ENCODE peak calls at places on chromosomes 12 and 14, in six cellular contexts. S is HepG2, A is A549, V is K562, M is GM12878, Q is endothelial cell of umbilical vein. J is an unnamed sample.

GRCh38 chr12:64669270-64669842 is 59.1 kb downstream of the RASSF3 start:
- DNase-seq in M (peak), A (no peak), V (no peak), Q (peak), S (peak), J (peak)

GRCh38 chr12:109497675-109498074 is 20.2 kb downstream of the UBE3B start:
- DNase-seq in V (no peak), Q (no peak), M (no peak), A (no peak), S (no peak), J (no peak)

GRCh38 chr14:42804146-42804545 is 1197.5 kb downstream of the LRFN5 start:
- DNase-seq in Q (no peak), V (no peak), M (no peak), S (no peak), A (no peak), J (no peak)

GRCh38 chr12:21649034-21649433 is 8.6 kb downstream of the LDHB start:
- DNase-seq in S (no peak), Q (no peak), M (no peak), V (no peak), A (no peak), J (no peak)

GRCh38 chr14:102084931-102085330 is 1.9 kb downstream of the HSP90AA1 start:
- DNase-seq in M (no peak), Q (no peak), S (no peak), A (no peak), V (no peak), J (no peak)

GRCh38 chr12:30438526-30439120 is 257.0 kb downstream of the IPO8 start:
- DNase-seq in M (no peak), V (no peak), Q (no peak), A (no peak), S (no peak), J (no peak)

GRCh38 chr12:54585243-54585642 is 3.2 kb downstream of the PPP1R1A start:
- DNase-seq in A (no peak), V (no peak), M (no peak), Q (no peak), S (no peak), J (no peak)

GRCh38 chr14:91060472-91061308 is at the start of gene RPS6KA5:
- DNase-seq in V (peak), A (peak), S (peak), Q (peak), M (peak), J (peak)

GRCh38 chr12:3249081-3249800 is 172.1 kb downstream of the TSPAN9 start:
- DNase-seq in A (no peak), V (no peak), M (no peak), S (no peak), Q (no peak), J (peak)

GRCh38 chr12:17949558-17950141 is 140.3 kb downstream of the RERGL start:
- DNase-seq in V (no peak), A (no peak), Q (no peak), S (no peak), M (no peak), J (no peak)

GRCh38 chr12:57460457-57461325 is 1.1 kb downstream of the GLI1 start:
- DNase-seq in Q (no peak), V (no peak), S (no peak), M (no peak), A (peak), J (no peak)

GRCh38 chr12:110581951-110582285 is 1.2 kb downstream of the PPTC7 start:
- DNase-seq in M (no peak), Q (no peak), V (no peak), A (no peak), S (no peak), J (no peak)

GRCh38 chr14:104112113-104112505 is 26.3 kb upstream of the KIF26A start:
- DNase-seq in Q (no peak), V (no peak), A (no peak), S (no peak), M (no peak), J (no peak)

GRCh38 chr14:104109731-104110361 is 24.3 kb downstream of the ASPG start:
- DNase-seq in S (no peak), Q (no peak), A (no peak), M (no peak), V (no peak), J (no peak)

GRCh38 chr14:104111301-104112112 is 26.0 kb downstream of the ASPG start:
- DNase-seq in V (no peak), A (no peak), S (no peak), M (no peak), Q (no peak), J (no peak)

GRCh38 chr14:104109121-104109541 is 23.6 kb downstream of the ASPG start:
- DNase-seq in A (no peak), Q (no peak), S (no peak), V (no peak), M (no peak), J (no peak)

DNA sequence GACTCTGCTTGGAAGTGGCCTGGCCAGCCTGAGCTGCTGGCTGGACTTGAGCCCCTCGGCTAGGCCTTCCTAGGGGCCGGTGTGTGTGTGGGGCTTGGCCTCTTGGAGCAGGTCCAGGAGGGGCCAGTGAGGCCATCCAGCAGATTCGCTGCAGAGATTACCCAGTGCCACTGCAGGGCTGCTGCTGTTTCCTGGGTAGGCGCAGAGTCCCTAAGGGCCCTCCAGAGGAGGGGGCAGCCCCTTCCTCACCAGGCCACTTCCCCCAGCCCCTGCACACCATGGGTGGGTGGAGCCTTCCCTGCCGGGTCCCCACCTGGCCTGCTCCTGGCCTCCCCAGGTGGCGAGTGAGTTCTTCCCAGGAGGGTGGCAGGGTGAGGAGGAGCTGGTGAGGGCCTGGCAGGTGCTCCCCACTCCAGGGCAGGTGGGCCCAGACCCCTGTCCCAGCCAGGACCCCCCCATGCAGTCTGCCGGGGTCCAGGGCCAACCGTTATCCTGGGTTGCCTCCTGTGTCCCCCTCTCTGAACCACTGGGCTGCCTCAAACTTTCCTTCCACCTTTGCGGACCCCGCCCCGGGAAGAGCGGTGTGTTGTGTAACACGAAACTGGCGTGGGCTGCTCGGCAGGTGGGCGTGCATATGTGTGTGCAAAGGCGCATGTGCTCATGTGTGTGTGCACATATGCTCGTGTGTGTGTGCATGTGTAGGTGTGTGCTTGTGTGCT is 25.1 kb downstream of the ASPG start:
- DNase-seq in A (no peak), V (no peak), S (no peak), M (no peak), Q (no peak), J (no peak)
- TF ChIP-seq MYC in A (no peak), V (no peak), S (no peak), M (no peak), Q (no peak), J (no peak)

GRCh38 chr14:72788972-72789728 is 104.8 kb downstream of the DPF3 start:
- DNase-seq in V (no peak), M (no peak), Q (no peak), A (no peak), S (no peak), J (no peak)
- TF ChIP-seq MYC in V (no peak), M (no peak), Q (no peak), A (no peak), S (no peak), J (no peak)

DNA sequence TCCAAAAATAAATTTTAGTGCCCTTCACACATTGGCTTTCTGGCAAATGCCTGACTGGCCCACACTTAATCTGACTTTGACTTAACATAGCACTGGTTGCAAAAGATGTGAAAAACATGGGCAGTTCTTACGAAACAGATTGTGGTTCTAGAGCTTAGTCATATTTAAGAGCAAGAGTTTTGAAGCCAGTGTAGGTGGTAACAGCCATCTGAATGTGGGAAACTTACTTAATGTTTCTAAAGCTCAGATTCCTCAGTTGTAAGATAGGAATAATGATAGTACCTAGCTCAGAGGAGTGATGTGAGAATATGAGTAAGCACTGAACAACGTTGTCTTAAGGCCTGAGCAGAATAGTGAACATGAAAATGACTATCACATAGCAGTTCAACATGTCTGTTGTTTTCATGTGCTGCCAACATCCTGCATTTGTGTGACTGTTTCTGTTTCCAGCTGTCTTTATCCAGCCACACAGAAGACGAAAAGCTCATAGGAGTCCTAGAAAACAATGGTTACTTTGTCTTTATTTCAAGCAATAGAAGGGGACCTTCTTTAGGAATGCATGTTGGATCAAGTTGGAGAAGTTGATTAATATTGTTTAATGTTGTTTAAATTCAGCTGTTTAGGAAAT is 262.8 kb downstream of the SYT1 start:
- DNase-seq in A (peak), Q (peak), M (no peak), S (no peak), V (no peak), J (peak)
- TF ChIP-seq MYC in A (no peak), Q (no peak), M (no peak), S (no peak), V (no peak), J (no peak)

GRCh38 chr12:56338643-56339422 is at the start of gene IL23A:
- DNase-seq in Q (peak), A (no peak), V (no peak), M (peak), S (no peak), J (no peak)
- TF ChIP-seq MYC in Q (no peak), A (no peak), V (no peak), M (no peak), S (no peak), J (no peak)

DNA sequence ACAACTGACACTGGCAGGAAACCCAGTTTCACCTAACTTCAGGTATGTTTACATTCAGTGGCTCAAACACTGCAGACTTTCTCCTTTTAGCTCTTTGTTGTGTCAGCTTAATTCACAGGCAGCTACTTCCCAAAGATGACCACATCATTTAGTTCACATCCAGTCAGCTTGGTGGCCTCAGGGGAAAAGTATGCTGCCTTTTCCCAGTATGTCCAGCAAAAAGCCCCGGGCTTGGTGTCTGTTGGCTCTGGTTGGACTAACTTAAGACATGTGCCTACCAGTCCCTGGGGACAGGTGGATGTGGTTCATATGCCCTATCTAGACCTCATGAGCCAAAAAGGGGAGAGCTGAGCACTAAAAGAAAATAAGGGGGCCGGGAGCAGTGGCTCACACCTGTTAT is 56.4 kb downstream of the GOLGA5 start:
- DNase-seq in S (no peak), V (no peak), M (no peak), A (no peak), Q (no peak), J (no peak)
- TF ChIP-seq MYC in S (no peak), V (no peak), M (no peak), A (no peak), Q (no peak), J (no peak)

GRCh38 chr12:105581420-105581819 is 250.9 kb downstream of the C12orf75 start:
- DNase-seq in V (no peak), Q (no peak), M (no peak), A (no peak), S (no peak), J (no peak)

DNA sequence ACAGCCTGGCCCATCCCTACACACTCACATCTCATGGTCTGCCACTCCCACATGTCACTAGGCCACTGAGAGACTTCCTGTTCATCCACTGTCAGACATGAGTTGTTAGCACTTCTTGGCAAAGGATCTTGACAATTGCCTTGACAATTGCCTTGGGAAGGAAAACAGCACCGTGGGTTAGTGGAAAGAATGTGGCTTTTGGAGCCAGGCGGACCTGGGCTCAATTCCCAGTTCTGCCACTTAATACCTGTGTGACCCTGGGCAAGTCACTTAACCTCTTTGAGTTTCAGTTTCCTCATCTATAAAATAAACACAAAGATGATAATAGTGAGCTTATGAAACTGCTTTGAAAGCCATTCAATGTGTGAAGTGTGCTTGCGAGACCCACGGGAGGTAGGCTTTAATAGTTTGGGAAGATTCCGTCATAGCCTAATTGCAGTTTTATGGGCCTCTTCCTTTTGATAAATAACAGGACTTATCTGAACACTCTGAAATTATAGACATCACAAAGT is 250.4 kb downstream of the C12orf75 start:
- DNase-seq in Q (peak), A (no peak), V (no peak), M (no peak), S (no peak), J (no peak)
- TF ChIP-seq MYC in Q (no peak), A (no peak), V (no peak), M (no peak), S (no peak), J (no peak)

J was measured in NB4.